ENCODE peak calls at places on chromosomes 7 and 10, in five cellular contexts. N, G, J, M and U are unnamed samples.

GRCh38 chr10:102596506-102596971 is 47.7 kb upstream of the TRIM8 start:
- DNase-seq in N (peak), G (peak), J (peak), M (peak), U (no peak)

GRCh38 chr7:106717997-106718871 is 57.3 kb upstream of the CCDC71L start:
- DNase-seq in N (peak), G (peak), J (peak), M (peak), U (no peak)

GRCh38 chr7:40673285-40673684 is 538.5 kb downstream of the SUGCT start:
- DNase-seq in N (peak), G (peak), J (no peak), M (peak), U (no peak)

GRCh38 chr10:103793920-103794883 is 61.2 kb downstream of the SH3PXD2A start:
- DNase-seq in N (no peak), G (no peak), J (peak), M (no peak), U (no peak)

GRCh38 chr7:104059103-104059502 is 69.6 kb upstream of the RELN start:
- DNase-seq in N (no peak), G (no peak), J (no peak), M (no peak), U (no peak)

GRCh38 chr10:132899054-132899750 is 43.2 kb downstream of the CFAP46 start:
- DNase-seq in N (no peak), G (no peak), J (no peak), M (no peak), U (peak)

GRCh38 chr10:792083-792791 is 102.8 kb upstream of the DIP2C start:
- DNase-seq in N (no peak), G (no peak), J (no peak), M (no peak), U (peak)

GRCh38 chr10:92720306-92721165 is 30.8 kb downstream of the HHEX start:
- DNase-seq in N (no peak), G (no peak), J (no peak), M (no peak), U (no peak)

GRCh38 chr7:115178831-115179230 is 256.9 kb downstream of the MDFIC start:
- DNase-seq in N (peak), G (no peak), J (no peak), M (no peak), U (no peak)

GRCh38 chr7:137937202-137937560 is 64.7 kb downstream of the CREB3L2 start:
- DNase-seq in N (peak), G (no peak), J (no peak), M (no peak), U (no peak)

GRCh38 chr10:124200011-124200410 is 106.6 kb upstream of the CHST15 start:
- DNase-seq in N (no peak), G (no peak), J (no peak), M (no peak), U (no peak)

GRCh38 chr10:124193309-124193696 is 99.9 kb upstream of the CHST15 start:
- DNase-seq in N (no peak), G (no peak), J (no peak), M (no peak), U (peak)

GRCh38 chr10:124194199-124194824 is 100.9 kb upstream of the CHST15 start:
- DNase-seq in N (no peak), G (no peak), J (no peak), M (no peak), U (peak)

GRCh38 chr10:124197301-124198148 is 104.1 kb upstream of the CHST15 start:
- DNase-seq in N (no peak), G (no peak), J (no peak), M (no peak), U (no peak)

GRCh38 chr10:124196659-124197058 is 103.3 kb upstream of the CHST15 start:
- DNase-seq in N (no peak), G (no peak), J (no peak), M (no peak), U (no peak)
- H3K27ac ChIP-seq in N (no peak), G (no peak), J (peak), M (no peak), U (no peak)

DNA sequence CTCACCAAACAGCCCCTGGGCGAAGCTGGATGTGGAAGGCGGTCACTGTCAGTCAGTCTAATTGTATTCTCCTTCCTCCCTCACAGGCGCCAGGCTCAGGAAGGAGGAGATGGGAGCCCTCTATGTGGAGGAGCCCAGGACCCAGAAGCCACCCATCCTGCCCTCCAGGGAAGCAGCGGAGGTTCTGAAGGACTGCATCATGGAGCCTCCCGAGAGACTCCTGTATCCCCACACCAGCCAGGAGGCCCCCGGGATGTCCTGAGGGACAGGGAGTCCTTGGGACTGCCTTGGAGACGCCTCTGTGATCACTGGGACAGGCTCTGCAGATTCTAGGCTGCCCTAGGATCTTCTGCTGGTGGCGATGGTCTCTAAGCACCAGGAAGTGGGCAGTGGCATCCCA is 9.7 kb upstream of the ATP6V0E2 start:
- DNase-seq in N (no peak), G (no peak), J (no peak), M (no peak), U (no peak)
- H3K27ac ChIP-seq in N (no peak), G (no peak), J (no peak), M (no peak), U (no peak)

GRCh38 chr10:15719899-15720634 is at the start of gene ITGA8:
- DNase-seq in N (no peak), G (peak), J (no peak), M (peak), U (no peak)
- H3K27ac ChIP-seq in N (no peak), G (no peak), J (no peak), M (no peak), U (no peak)

DNA sequence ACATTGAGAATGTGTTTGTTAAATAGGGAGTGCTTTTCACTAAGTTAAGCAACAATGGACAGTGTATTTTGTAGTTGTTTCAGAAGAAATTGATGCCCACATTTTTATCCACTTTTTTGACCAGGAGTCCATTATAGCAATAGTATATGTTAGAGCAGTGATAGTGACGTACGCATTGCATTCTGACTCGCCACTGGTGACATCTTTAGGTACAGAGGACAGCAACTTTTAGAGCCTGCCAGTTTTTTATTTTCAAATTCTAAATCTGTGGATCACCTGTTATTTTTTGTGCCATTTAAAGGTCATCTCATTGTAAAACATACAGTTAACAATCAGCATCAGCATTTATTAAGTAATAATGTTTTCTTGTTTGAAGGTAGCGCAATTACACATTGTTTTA is 1.4 kb downstream of the UBE2D1 start:
- DNase-seq in N (no peak), G (no peak), J (no peak), M (no peak), U (no peak)
- H3K27ac ChIP-seq in N (no peak), G (no peak), J (no peak), M (no peak), U (no peak)

DNA sequence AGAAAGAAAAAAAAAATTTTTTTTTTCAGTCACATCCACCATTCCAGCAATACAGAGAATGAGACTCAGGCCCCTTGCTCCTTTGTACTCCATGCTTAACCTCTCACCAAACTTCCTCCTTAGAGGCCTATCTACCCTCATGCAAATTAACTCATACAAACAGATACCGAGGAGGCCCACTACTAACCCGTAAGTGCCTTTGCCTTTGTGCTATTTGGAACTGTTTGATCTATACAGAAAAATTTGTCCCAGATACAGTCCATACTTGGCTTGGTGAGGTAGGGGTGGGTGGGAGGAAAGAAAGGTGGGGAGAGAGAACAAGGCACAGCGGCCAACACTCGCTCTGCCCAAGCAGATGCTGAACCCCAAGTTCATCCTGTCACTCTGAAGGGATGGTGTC is 87.8 kb upstream of the DUSP5 start:
- DNase-seq in N (no peak), G (no peak), J (no peak), M (no peak), U (no peak)
- H3K27ac ChIP-seq in N (peak), G (peak), J (no peak), M (peak), U (no peak)

GRCh38 chr7:157693521-157694388 is 357.0 kb downstream of the DNAJB6 start:
- DNase-seq in N (no peak), G (no peak), J (no peak), M (no peak), U (no peak)
- H3K27ac ChIP-seq in N (no peak), G (no peak), J (no peak), M (no peak), U (no peak)

DNA sequence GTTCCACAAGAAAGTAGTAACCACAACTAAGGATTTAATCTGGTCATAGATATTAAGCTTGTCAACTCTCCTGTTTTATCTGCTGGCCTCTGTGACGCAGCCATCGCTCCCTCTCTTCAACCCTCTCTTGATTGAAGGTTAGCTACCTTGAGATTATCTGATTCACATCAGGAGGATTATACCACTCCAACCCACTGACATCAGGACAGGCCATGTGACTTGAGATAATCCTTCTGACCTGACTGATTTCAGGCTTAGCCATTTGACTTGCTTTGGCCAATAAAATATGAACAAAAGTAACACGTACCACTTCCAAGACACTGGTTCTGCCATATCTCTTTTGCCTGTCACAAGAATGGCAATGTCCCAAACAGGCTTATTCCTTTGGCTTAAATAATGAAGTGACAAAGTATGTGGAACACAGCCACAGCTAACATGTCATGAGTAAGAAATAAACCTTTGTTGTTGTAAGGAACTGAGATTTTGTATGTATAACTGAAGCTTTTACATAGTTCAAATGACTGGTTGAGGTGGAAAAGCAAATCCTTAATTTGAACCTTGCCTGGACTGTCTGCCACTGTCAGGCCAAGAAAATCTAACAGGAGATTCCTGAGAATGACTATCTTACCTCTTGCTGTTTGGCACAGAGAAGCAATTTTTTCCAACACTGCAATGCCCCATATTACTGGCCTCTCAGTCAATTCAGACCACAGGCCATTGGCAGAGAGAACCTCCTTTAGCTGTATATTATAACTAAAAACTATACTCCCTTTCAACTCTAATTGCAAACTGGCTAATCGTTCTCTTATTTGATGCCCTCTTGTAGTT is 13.9 kb downstream of the ZNF438 start:
- DNase-seq in N (no peak), G (no peak), J (no peak), M (no peak), U (no peak)
- H3K27ac ChIP-seq in N (no peak), G (no peak), J (no peak), M (no peak), U (no peak)

GRCh38 chr10:60367014-60367413 is 22.7 kb downstream of the ANK3 start:
- DNase-seq in N (no peak), G (no peak), J (no peak), M (no peak), U (no peak)
- H3K27ac ChIP-seq in N (no peak), G (no peak), J (peak), M (no peak), U (no peak)